ENCODE peak calls at places on chromosomes 16 and 17, in seven cellular contexts. M is heart left ventricle; F is effector memory CD4-positive, alpha-beta T cell; C is DND-41; P is ascending aorta; A is GM23338; Q is Peyer's patch. U is an unnamed sample.
A peak's percentile ranks its signal among the peaks of the same experiment; 100 is the strongest.

GRCh38 chr17:31249742-31250141 is 47.3 kb downstream of the OMG start:
- DNase-seq in Q (no peak), P (no peak), C (no peak), F (no peak), M (no peak), A (peak; percentile 44), U (no peak)

GRCh38 chr16:28182183-28182582 is 29.6 kb downstream of the XPO6 start:
- DNase-seq in A (no peak), F (no peak), Q (no peak), P (no peak), C (no peak), M (no peak), U (no peak)

GRCh38 chr17:1787301-1787902 is 25.5 kb downstream of the SERPINF1 start:
- DNase-seq in P (peak; percentile 70), A (no peak), M (no peak), Q (no peak), F (no peak), C (no peak), U (no peak)

GRCh38 chr17:27466376-27466747 is 10.1 kb downstream of the KSR1 start:
- DNase-seq in Q (peak; percentile 24), F (no peak), A (peak; percentile 52), C (no peak), M (no peak), P (no peak), U (no peak)

GRCh38 chr16:48441863-48442279 is 56.7 kb upstream of the SIAH1 start:
- DNase-seq in F (no peak), A (no peak), Q (no peak), P (no peak), M (no peak), C (no peak), U (no peak)

GRCh38 chr17:8726951-8727555 is 17.6 kb downstream of the CCDC42 start:
- DNase-seq in A (no peak), C (no peak), M (no peak), Q (no peak), P (no peak), F (no peak), U (no peak)

GRCh38 chr17:49918591-49918990 is 50.4 kb upstream of the DLX4 start:
- DNase-seq in P (no peak), F (no peak), C (no peak), A (no peak), M (no peak), Q (no peak), U (no peak)

GRCh38 chr17:70868134-70868533 is 698.8 kb downstream of the KCNJ2 start:
- DNase-seq in C (no peak), P (no peak), Q (no peak), A (no peak), F (no peak), M (no peak), U (no peak)

GRCh38 chr17:63476857-63477470 is at the start of gene ACE:
- DNase-seq in A (peak; percentile 85), Q (no peak), M (peak; percentile 51), P (no peak), C (peak; percentile 69), F (peak; percentile 17), U (no peak)

GRCh38 chr16:65965632-65966031 is 400.9 kb upstream of the CDH5 start:
- DNase-seq in A (no peak), C (no peak), P (no peak), F (no peak), M (no peak), Q (no peak), U (no peak)

GRCh38 chr17:74213897-74214386 is 571 bp downstream of the TTYH2 start:
- DNase-seq in A (peak; percentile 44), P (no peak), F (no peak), C (no peak), M (peak; percentile 63), Q (peak; percentile 39), U (no peak)

GRCh38 chr16:77986021-77986420 is 36.3 kb upstream of the CLEC3A start:
- DNase-seq in C (no peak), A (no peak), P (no peak), Q (no peak), M (no peak), F (no peak), U (no peak)

GRCh38 chr16:11050954-11051353 is 106.6 kb downstream of the CLEC16A start:
- DNase-seq in M (no peak), C (peak; percentile 39), P (no peak), A (peak; percentile 10), F (no peak), Q (no peak), U (no peak)

GRCh38 chr16:19472487-19472886 is 49.4 kb downstream of the GDE1 start:
- DNase-seq in C (no peak), P (no peak), Q (no peak), F (no peak), M (no peak), A (no peak), U (no peak)

GRCh38 chr17:14746784-14747575 is 446.1 kb downstream of the HS3ST3B1 start:
- DNase-seq in F (no peak), Q (no peak), A (no peak), M (no peak), P (no peak), C (no peak), U (no peak)

GRCh38 chr16:29985271-29985811 is 10.1 kb downstream of the HIRIP3 start:
- DNase-seq in F (no peak), A (no peak), C (no peak), P (no peak), M (no peak), Q (no peak), U (no peak)

GRCh38 chr16:84266451-84266850 is 26.6 kb upstream of the KCNG4 start:
- DNase-seq in A (peak; percentile 91), M (peak; percentile 38), P (no peak), C (peak; percentile 21), Q (no peak), F (no peak), U (peak; percentile 13)

GRCh38 chr17:20121359-20122235 is 112.4 kb downstream of the SPECC1 start:
- DNase-seq in F (peak; percentile 19), Q (peak; percentile 61), P (no peak), A (peak; percentile 87), C (peak; percentile 59), M (peak; percentile 57), U (peak; percentile 66)

GRCh38 chr17:78883090-78883532 is 19.9 kb downstream of the CEP295NL start:
- DNase-seq in Q (no peak), A (no peak), C (no peak), M (peak; percentile 76), P (peak; percentile 77), F (no peak), U (peak; percentile 38)

GRCh38 chr16:48235556-48236136 is 8.5 kb upstream of the LONP2 start:
- DNase-seq in P (no peak), C (no peak), Q (no peak), M (no peak), F (no peak), A (no peak), U (no peak)

DNA sequence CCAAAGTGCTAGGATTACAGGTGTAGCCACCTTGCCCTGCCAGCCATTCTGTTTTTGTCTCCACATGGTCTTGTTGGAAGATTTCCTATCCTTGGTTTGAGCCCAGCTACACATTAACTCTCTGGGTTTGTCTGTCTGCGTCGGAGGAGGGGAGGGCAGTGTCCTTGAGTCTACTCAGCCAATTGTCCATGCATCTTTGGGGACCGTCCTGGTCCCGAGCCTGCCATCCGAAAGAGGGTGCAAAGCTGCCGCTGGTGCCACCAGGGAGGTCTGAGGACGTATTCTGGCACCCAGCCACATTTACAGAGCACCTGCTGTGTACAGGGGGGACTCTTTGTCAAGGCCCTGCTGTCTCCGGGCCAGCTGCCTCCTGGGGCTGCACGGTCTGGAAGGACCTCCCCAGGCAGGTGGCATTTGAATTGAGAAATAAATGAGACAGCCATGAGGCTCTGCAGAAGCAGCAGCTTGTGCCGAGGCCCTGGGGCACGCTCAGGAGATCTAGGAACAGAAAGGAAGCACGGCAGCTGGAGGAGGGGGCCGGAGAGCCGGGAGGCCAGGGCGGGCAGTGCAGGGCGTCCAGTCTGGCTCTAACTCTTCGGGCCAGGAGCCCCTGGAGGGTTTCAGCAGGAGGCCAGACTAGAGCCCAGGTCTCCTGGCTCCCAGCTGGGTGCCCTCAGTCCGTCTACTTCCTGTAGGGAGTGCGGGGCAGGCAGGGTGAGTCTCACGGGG is 1.5 kb downstream of the CYBA start:
- DNase-seq in C (no peak), A (no peak), M (peak; percentile 20), Q (no peak), F (no peak), P (no peak), U (no peak)
- H3K4me3 ChIP-seq in C (peak overlapping the region; percentile 96), A (peak overlapping the region; percentile 96), M (peak overlapping the region; percentile 83), Q (peak overlapping the region; percentile 77), F (peak overlapping the region; percentile 92), P (peak overlapping the region; percentile 84), U (peak overlapping the region; percentile 19)

GRCh38 chr17:17134952-17135340 is 71.2 kb downstream of the PLD6 start:
- DNase-seq in M (no peak), Q (no peak), A (no peak), P (no peak), F (no peak), C (no peak), U (no peak)
- H3K36me3 ChIP-seq in M (peaks cover 96% of the 10 kb centered on the region), Q (no peaks in the 10 kb centered on the region), A (no peaks in the 10 kb centered on the region), P (peaks cover 80% of the 10 kb centered on the region), F (peaks cover 60% of the 10 kb centered on the region), C (peaks cover 94% of the 10 kb centered on the region), U (peaks cover 62% of the 10 kb centered on the region)

DNA sequence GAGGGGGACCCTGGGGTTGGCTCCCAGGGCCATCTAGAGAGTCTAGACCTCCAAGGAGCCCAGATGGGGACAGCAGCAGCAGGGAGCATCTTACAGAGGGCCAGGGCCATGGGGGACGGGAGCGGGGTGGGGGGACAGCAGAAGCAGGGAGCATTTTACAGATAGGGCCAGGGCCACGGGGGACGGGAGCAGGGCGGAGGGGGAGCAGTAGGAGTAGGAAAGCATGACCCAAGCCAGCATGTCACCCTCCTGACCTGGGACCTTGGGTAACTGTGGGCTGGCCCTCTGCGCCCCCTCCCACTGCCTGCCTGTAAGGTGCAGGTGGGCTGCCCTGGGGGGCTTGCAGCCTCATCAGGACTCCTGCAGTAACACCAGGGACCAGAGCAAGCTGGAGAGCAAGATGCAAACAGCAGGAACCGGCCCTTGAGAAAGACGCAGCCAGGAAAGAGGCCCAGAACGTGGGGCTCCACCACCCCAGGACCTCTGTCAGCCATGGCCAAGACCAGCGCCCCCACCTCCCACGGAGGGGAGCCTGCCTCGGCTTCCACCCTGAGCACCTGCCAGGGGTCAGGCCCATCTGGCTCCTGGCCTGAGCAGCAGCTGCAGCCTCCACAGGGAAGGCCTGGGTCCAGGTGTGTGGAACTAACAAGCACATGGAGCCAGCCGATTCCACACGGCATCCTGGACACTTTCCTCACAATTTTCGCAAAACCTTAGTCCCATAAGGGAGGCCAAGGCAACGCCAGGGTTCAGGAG is 2.4 kb downstream of the ZNF598 start:
- DNase-seq in P (no peak), F (no peak), A (no peak), Q (no peak), C (no peak), M (no peak), U (no peak)
- H3K4me3 ChIP-seq in P (peak overlapping the region; percentile 75), F (no peak overlapping the region), A (peak overlapping the region; percentile 91), Q (no peak overlapping the region), C (peak overlapping the region; percentile 70), M (no peak overlapping the region), U (no peak overlapping the region)

DNA sequence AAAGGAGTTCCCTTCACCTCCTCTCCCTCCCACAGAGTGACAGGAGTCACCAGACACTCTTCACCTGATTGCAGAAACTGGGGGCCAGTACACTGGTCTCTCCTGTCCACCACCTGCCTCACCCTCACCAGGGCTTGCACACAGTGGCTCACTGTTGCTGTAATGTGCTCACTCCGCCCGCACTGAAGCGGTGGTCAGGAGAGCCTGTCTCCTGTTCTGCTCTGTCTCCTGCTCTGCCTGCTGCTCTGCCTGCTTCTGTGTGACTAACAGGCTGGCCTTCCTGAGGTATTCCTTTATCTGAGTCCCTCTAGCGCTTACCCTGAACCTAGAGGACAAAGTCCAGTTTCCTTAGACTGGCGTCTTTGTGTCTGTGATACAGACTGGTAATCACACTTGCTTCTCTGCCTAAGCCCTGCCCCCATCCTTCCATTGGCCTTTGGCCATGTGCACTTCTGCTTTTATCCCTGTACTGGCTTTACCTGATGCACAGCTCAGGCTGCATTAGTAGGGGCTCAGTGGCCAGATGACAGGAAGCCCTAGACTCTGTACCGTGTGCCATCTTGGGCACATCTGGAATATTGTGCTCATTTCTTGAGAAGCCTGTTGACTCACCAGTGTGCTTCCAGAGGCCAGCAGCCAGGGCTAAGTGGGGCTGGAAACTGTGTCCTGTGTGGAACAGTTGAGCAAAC is 13.3 kb downstream of the PROCA1 start:
- DNase-seq in C (no peak), A (no peak), F (no peak), Q (no peak), M (no peak), P (no peak), U (no peak)
- H3K36me3 ChIP-seq in C (peaks cover 100% of the 10 kb centered on the region), A (peaks cover 38% of the 10 kb centered on the region), F (peaks cover 92% of the 10 kb centered on the region), Q (no peaks in the 10 kb centered on the region), M (peaks cover 100% of the 10 kb centered on the region), P (peaks cover 96% of the 10 kb centered on the region), U (peaks cover 90% of the 10 kb centered on the region)